ENCODE peak calls at places on chromosomes 11 and 22, in six cellular contexts. O is cardiac fibroblast, X is astrocyte of the cerebellum, A is A549, Q is hepatocyte, M is Peyer's patch. E is an unnamed sample.

GRCh38 chr11:113045146-113045545 is 83.9 kb downstream of the NCAM1 start:
- DNase-seq in O (no peak), X (no peak), A (no peak), Q (no peak), M (no peak), E (no peak)

GRCh38 chr11:101863361-101863760 is 51.4 kb upstream of the CEP126 start:
- DNase-seq in O (peak; percentile 56), X (peak; percentile 33), A (no peak), Q (no peak), M (no peak), E (peak; percentile 55)

GRCh38 chr11:117187799-117188481 is 9.4 kb downstream of the SIDT2 start:
- DNase-seq in O (no peak), X (no peak), A (no peak), Q (no peak), M (peak; percentile 42), E (no peak)

GRCh38 chr11:125372088-125372487 is 124.0 kb downstream of the FEZ1 start:
- DNase-seq in O (no peak), X (no peak), A (no peak), Q (no peak), M (no peak), E (no peak)

GRCh38 chr11:102653744-102654291 is 28.7 kb upstream of the MMP20 start:
- DNase-seq in O (peak; percentile 27), X (no peak), A (no peak), Q (no peak), M (no peak), E (no peak)

GRCh38 chr11:68946416-68947090 is 34.2 kb downstream of the MRGPRD start:
- DNase-seq in O (peak; percentile 84), X (peak; percentile 89), A (peak; percentile 31), Q (peak; percentile 50), M (no peak), E (peak; percentile 84)

GRCh38 chr22:48084041-48084748 is 1321.7 kb downstream of the TBC1D22A start:
- DNase-seq in O (no peak), X (no peak), A (no peak), Q (no peak), M (no peak), E (no peak)

GRCh38 chr11:79461144-79461543 is 20.3 kb upstream of the TENM4 start:
- DNase-seq in O (peak; percentile 49), X (no peak), A (no peak), Q (peak; percentile 70), M (no peak), E (peak; percentile 58)

GRCh38 chr11:70583781-70584218 is 185.5 kb downstream of the CTTN start:
- DNase-seq in O (no peak), X (no peak), A (no peak), Q (no peak), M (no peak), E (no peak)

GRCh38 chr22:17339095-17339693 is 30.1 kb upstream of the CECR2 start:
- DNase-seq in O (peak; percentile 3), X (no peak), A (no peak), Q (no peak), M (no peak), E (no peak)

GRCh38 chr11:20327377-20327776 is 36.1 kb upstream of the HTATIP2 start:
- DNase-seq in O (no peak), X (no peak), A (no peak), Q (no peak), M (no peak), E (no peak)

GRCh38 chr11:31799036-31799793 is 11.9 kb downstream of the PAX6 start:
- DNase-seq in O (no peak), X (no peak), A (no peak), Q (no peak), M (no peak), E (no peak)

GRCh38 chr11:88484873-88485621 is 147.5 kb upstream of the CTSC start:
- DNase-seq in O (peak; percentile 68), X (no peak), A (peak; percentile 36), Q (peak; percentile 49), M (peak; percentile 53), E (peak; percentile 28)

GRCh38 chr11:90803781-90804180 is 580.9 kb upstream of the CHORDC1 start:
- DNase-seq in O (no peak), X (no peak), A (no peak), Q (no peak), M (no peak), E (no peak)

GRCh38 chr11:66951927-66952337 is 6.3 kb downstream of the PC start:
- DNase-seq in O (no peak), X (no peak), A (no peak), Q (peak; percentile 52), M (peak; percentile 47), E (no peak)

GRCh38 chr22:28674121-28674563 is 5.5 kb downstream of the TTC28 start:
- DNase-seq in O (peak; percentile 64), X (peak; percentile 49), A (no peak), Q (no peak), M (peak; percentile 49), E (peak; percentile 11)

GRCh38 chr11:129894281-129895125 is 875 bp downstream of the NFRKB start:
- DNase-seq in O (peak; percentile 8), X (no peak), A (no peak), Q (peak; percentile 28), M (no peak), E (peak; percentile 4)

GRCh38 chr11:36352919-36353318 is 56.8 kb downstream of the PRR5L start:
- DNase-seq in O (no peak), X (no peak), A (no peak), Q (no peak), M (peak; percentile 61), E (no peak)

GRCh38 chr11:32566527-32566926 is 17.1 kb upstream of the EIF3M start:
- DNase-seq in O (no peak), X (no peak), A (no peak), Q (no peak), M (no peak), E (no peak)

GRCh38 chr11:125603207-125603606 is 10.6 kb downstream of the STT3A start:
- DNase-seq in O (peak; percentile 33), X (no peak), A (no peak), Q (no peak), M (no peak), E (peak; percentile 2)

GRCh38 chr22:31346733-31347250 is 646 bp upstream of the PATZ1 start:
- DNase-seq in O (peak; percentile 53), X (no peak), A (peak; percentile 42), Q (peak; percentile 74), M (peak; percentile 79), E (no peak)

GRCh38 chr11:114017723-114018122 is 41.8 kb upstream of the ZBTB16 start:
- DNase-seq in O (peak; percentile 34), X (no peak), A (no peak), Q (no peak), M (no peak), E (peak; percentile 75)

GRCh38 chr11:64971421-64972233 is at the start of gene MAJIN:
- DNase-seq in O (peak; percentile 85), X (peak; percentile 6), A (peak; percentile 69), Q (peak; percentile 39), M (peak; percentile 93), E (no peak)

GRCh38 chr11:95266751-95267374 is 35.9 kb upstream of the SESN3 start:
- DNase-seq in O (peak; percentile 26), X (no peak), A (no peak), Q (no peak), M (no peak), E (no peak)

GRCh38 chr11:2289859-2290258 is 11.9 kb downstream of the C11orf21 start:
- DNase-seq in O (no peak), X (no peak), A (no peak), Q (no peak), M (no peak), E (no peak)

DNA sequence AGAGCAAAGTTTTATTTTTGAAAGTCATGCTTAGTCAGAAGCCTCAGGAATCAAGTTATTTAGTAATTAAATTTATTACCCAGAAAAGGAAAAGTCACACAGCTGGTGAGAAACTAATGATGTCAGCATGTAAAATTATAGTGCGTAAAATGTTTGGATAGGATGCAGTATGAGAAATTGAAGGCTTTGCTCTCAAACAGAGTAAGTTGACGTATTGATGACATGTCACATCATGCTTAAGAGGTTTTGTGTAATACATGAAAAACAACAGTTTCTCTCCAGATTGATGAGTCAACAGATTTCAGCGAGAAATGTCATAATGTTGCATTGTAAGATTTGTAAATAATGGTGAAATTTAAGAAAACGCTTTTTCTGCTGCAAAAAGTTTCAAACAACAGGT is 769.8 kb downstream of the METTL15 start:
- DNase-seq in O (peak; percentile 51), X (no peak), A (no peak), Q (no peak), M (no peak), E (no peak)
- TF ChIP-seq CTCF in O (no peak), X (no peak), A (no peak), Q (no peak), M (no peak), E (no peak)

GRCh38 chr22:19948057-19948760 is 6.6 kb upstream of the TXNRD2 start:
- DNase-seq in O (no peak), X (no peak), A (no peak), Q (no peak), M (no peak), E (no peak)
- TF ChIP-seq CTCF in O (no peak), X (no peak), A (no peak), Q (no peak), M (no peak), E (peak; percentile 30)

DNA sequence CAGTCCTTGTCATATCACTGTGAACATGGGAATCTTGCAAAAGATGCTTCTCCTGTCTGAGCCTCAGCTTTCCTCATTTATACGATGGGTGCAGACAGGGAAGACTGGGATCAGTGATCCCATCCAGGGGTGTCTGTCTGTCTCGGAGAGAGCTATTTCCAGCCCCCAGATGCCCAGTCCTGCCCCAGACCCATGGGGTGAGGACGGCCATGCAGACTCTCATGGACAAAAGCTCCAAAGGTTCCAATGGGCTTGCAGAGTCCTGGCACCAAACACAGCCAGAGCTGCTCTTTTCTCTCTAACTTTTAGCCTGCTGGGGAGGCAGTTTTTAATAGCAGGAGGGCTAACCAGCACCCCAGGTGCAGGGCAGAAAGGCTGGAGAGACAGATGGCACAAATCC is 5.2 kb downstream of the SCUBE1 start:
- DNase-seq in O (no peak), X (no peak), A (no peak), Q (no peak), M (no peak), E (no peak)
- TF ChIP-seq CTCF in O (no peak), X (no peak), A (no peak), Q (no peak), M (no peak), E (no peak)

GRCh38 chr11:13205446-13205845 is 72.1 kb upstream of the BMAL1 start:
- DNase-seq in O (no peak), X (no peak), A (no peak), Q (no peak), M (no peak), E (no peak)

GRCh38 chr11:13207665-13208594 is 69.7 kb upstream of the BMAL1 start:
- DNase-seq in O (peak; percentile 89), X (peak; percentile 86), A (no peak), Q (peak; percentile 68), M (peak; percentile 60), E (peak; percentile 54)

GRCh38 chr11:13206086-13206640 is 71.4 kb upstream of the BMAL1 start:
- DNase-seq in O (no peak), X (no peak), A (no peak), Q (no peak), M (no peak), E (no peak)

GRCh38 chr11:13208921-13209320 is 68.7 kb upstream of the BMAL1 start:
- DNase-seq in O (no peak), X (no peak), A (no peak), Q (no peak), M (no peak), E (no peak)

DNA sequence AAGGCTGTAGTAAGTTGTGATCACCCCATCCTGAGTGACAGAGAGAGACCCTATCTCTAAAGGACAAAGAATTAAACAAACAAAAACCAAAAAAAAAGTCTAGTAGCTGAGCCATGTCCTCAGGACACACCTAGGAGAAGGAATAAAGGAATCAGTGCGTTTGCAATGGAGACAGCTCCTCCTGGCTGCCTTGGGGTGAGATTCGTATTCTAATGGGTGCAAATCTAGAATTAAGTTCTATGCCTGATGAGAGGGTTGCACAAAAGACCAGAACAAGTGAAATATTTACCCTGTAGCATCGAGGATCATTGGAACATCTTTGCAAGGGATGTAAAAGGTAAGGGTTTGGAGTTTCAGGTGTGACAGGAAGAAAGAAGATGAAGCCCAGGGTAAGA is 70.3 kb upstream of the BMAL1 start:
- DNase-seq in O (no peak), X (no peak), A (no peak), Q (no peak), M (no peak), E (no peak)
- TF ChIP-seq CTCF in O (peak; percentile 13), X (peak; percentile 36), A (no peak), Q (peak; percentile 29), M (peak; percentile 18), E (peak; percentile 20)